ENCODE peak calls at places on chromosomes 11 and 22, in nine cellular contexts. B is activated naive CD4-positive, alpha-beta T cell treated with anti-CD3 and anti-CD28 coated beads, Interleukin-2, amount 10 ng/mL, durations not matched to agents 7 days and 5 days; D is GM20000; C is left colon; H is stimulated activated CD4-positive, alpha-beta T cell treated with anti-CD3 and anti-CD28 coated beads, Interleukin-1b, Interleukin-23, amount 100 ng/mL, for 24 hours; V is fibroblast of the conjunctiva; F is stromal cell of bone marrow; R is epithelial cell of esophagus; T is brain pericyte. K is an unnamed sample.

GRCh38 chr22:43509337-43509736 is 97.5 kb downstream of the MPPED1 start:
- DNase-seq in B (no peak), D (no peak), C (no peak), H (no peak), V (no peak), F (no peak), R (no peak), T (no peak), K (no peak)

GRCh38 chr11:102783016-102783415 is 2.6 kb upstream of the MMP10 start:
- DNase-seq in B (no peak), D (no peak), C (no peak), H (no peak), V (no peak), F (no peak), R (peak; percentile 75), T (no peak), K (no peak)

GRCh38 chr11:44906641-44907040 is 44.0 kb downstream of the TP53I11 start:
- DNase-seq in B (no peak), D (no peak), C (no peak), H (no peak), V (no peak), F (no peak), R (no peak), T (no peak), K (peak; percentile 34)

GRCh38 chr22:45784357-45785277 is 113.0 kb downstream of the ATXN10 start:
- DNase-seq in B (no peak), D (peak; percentile 27), C (no peak), H (no peak), V (no peak), F (no peak), R (no peak), T (no peak), K (no peak)

GRCh38 chr11:35334385-35335090 is 84.8 kb downstream of the SLC1A2 start:
- DNase-seq in B (no peak), D (peak; percentile 47), C (no peak), H (no peak), V (no peak), F (no peak), R (peak; percentile 85), T (no peak), K (no peak)

GRCh38 chr11:87120937-87121336 is 83.2 kb downstream of the TMEM135 start:
- DNase-seq in B (no peak), D (no peak), C (no peak), H (no peak), V (no peak), F (no peak), R (peak; percentile 15), T (no peak), K (no peak)

GRCh38 chr11:114308689-114309089 is 12.5 kb downstream of the NNMT start:
- DNase-seq in B (no peak), D (no peak), C (no peak), H (no peak), V (no peak), F (peak; percentile 94), R (no peak), T (no peak), K (no peak)

GRCh38 chr22:47053865-47054185 is 291.4 kb downstream of the TBC1D22A start:
- DNase-seq in B (no peak), D (no peak), C (no peak), H (no peak), V (no peak), F (peak; percentile 4), R (peak; percentile 19), T (no peak), K (no peak)

GRCh38 chr11:2523821-2524391 is 79.1 kb downstream of the KCNQ1 start:
- DNase-seq in B (peak; percentile 14), D (no peak), C (peak; percentile 22), H (no peak), V (no peak), F (no peak), R (no peak), T (no peak), K (peak; percentile 3)

GRCh38 chr11:60880635-60881282 is 13.4 kb downstream of the ZP1 start:
- DNase-seq in B (no peak), D (no peak), C (no peak), H (no peak), V (no peak), F (no peak), R (no peak), T (no peak), K (no peak)

GRCh38 chr11:120642196-120642894 is 130.8 kb downstream of the GRIK4 start:
- DNase-seq in B (no peak), D (no peak), C (no peak), H (no peak), V (no peak), F (no peak), R (no peak), T (no peak), K (no peak)